ENCODE peak calls at places on chromosomes 5 and 9, in five cellular contexts. A is heart right ventricle; C is body of pancreas; K is CD4-positive, CD25-positive, alpha-beta regulatory T cell; D is PC-3. B is an unnamed sample. For H3K27me3, the result is how much of the 10 kb centered on the place peaks cover.

GRCh38 chr9:27408523-27408922 is 111.6 kb upstream of the EQTN start:
- ATAC-seq in A (no peak), C (no peak), K (no peak), D (peak), B (no peak)

GRCh38 chr5:472076-472655 is 29.2 kb downstream of the EXOC3 start:
- ATAC-seq in A (peak), C (peak), K (peak), D (peak), B (peak)

GRCh38 chr9:79115176-79115575 is 456.6 kb upstream of the TLE4 start:
- ATAC-seq in A (no peak), C (no peak), K (no peak), D (no peak), B (no peak)

GRCh38 chr9:68808481-68808880 is 103.4 kb downstream of the PIP5K1B start:
- ATAC-seq in A (no peak), C (no peak), K (no peak), D (no peak), B (no peak)

GRCh38 chr5:148586796-148587195 is 67.5 kb downstream of the HTR4 start:
- ATAC-seq in A (no peak), C (no peak), K (no peak), D (no peak), B (no peak)

GRCh38 chr9:134781895-134782294 is 98.7 kb upstream of the FCN2 start:
- ATAC-seq in A (no peak), C (no peak), K (no peak), D (no peak), B (no peak)

GRCh38 chr5:114977979-114978573 is 191.6 kb downstream of the TRIM36 start:
- ATAC-seq in A (no peak), C (no peak), K (no peak), D (no peak), B (no peak)

GRCh38 chr9:88322906-88323566 is 65.2 kb upstream of the SPIN1 start:
- ATAC-seq in A (no peak), C (no peak), K (peak), D (no peak), B (no peak)

GRCh38 chr9:129617167-129617566 is 3.7 kb downstream of the C9orf50 start:
- ATAC-seq in A (no peak), C (no peak), K (no peak), D (peak), B (no peak)

GRCh38 chr5:37034955-37035354 is 158.4 kb downstream of the NIPBL start:
- ATAC-seq in A (no peak), C (no peak), K (no peak), D (no peak), B (no peak)

GRCh38 chr5:1109542-1110259 is 2.2 kb downstream of the SLC12A7 start:
- ATAC-seq in A (no peak), C (no peak), K (no peak), D (no peak), B (no peak)

GRCh38 chr5:178796165-178796945 is 63.4 kb upstream of the ZNF354B start:
- ATAC-seq in A (no peak), C (no peak), K (no peak), D (no peak), B (no peak)

GRCh38 chr9:129027224-129027684 is 877 bp downstream of the SH3GLB2 start:
- ATAC-seq in A (no peak), C (no peak), K (no peak), D (no peak), B (no peak)

DNA sequence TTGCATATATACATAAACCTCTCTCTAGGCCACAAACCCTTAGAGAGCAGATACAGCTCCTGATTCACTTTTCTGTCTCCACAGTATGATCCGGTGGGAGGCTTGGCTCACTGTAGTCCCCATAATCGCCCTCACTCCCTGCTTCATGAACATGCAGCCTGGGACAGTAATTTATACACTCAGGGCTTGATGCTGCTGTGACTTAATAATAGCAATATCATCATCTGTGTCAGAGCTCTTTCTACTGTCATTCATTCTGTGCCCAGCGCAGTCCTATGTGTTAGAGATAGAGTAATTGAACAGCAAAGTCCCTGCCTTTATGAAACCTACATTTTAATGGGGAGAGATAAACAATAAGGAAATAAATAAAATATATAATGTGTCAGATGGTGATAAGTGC is 2.7 kb upstream of the HEMGN start:
- ATAC-seq in A (no peak), C (no peak), K (no peak), D (no peak), B (no peak)
- H3K27me3 ChIP-seq in A (under half), C (under half), K (under half), D (under half), B (under half)

DNA sequence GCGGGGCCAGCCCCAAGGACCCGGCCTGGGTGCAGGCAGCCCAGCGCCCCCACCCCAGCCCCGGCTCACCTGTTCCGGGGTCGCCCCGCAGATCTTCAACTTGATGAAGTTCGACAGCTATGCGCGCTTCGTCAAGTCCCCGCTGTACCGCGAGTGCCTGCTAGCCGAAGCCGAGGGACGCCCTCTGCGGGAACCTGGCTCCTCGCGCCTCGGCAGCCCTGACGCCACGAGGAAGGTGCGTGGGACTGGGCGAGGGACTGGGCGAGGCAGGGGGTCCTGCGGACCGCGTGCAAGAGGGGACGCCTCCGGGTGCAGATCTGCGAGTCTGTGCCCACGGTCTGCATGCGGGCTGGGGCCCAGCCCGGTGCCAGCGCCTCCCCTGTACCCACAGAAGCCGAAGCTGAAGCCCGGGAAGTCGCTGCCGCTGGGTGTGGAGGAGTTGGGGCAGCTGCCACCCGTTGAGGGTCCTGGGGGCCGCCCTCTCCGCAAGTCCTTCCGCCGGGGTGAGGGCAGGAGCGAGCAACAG is 9.7 kb downstream of the RGS14 start:
- ATAC-seq in A (no peak), C (no peak), K (no peak), D (no peak), B (peak)
- H3K4me3 ChIP-seq in A (peak), C (no peak), K (no peak), D (no peak), B (peak)

GRCh38 chr5:107516452-107517184 is 154.1 kb downstream of the EFNA5 start:
- ATAC-seq in A (no peak), C (no peak), K (no peak), D (no peak), B (no peak)

GRCh38 chr5:107513337-107514125 is 157.2 kb downstream of the EFNA5 start:
- ATAC-seq in A (no peak), C (no peak), K (no peak), D (no peak), B (no peak)

GRCh38 chr5:107517185-107517868 is 153.4 kb downstream of the EFNA5 start:
- ATAC-seq in A (peak), C (no peak), K (no peak), D (no peak), B (no peak)

GRCh38 chr5:107514305-107514704 is 156.4 kb downstream of the EFNA5 start:
- ATAC-seq in A (no peak), C (no peak), K (no peak), D (no peak), B (no peak)

GRCh38 chr5:107515521-107515920 is 155.2 kb downstream of the EFNA5 start:
- ATAC-seq in A (no peak), C (no peak), K (no peak), D (no peak), B (no peak)
- H3K27me3 ChIP-seq in A (under half), C (under half), K (under half), D (under half), B (under half)

GRCh38 chr5:56126487-56127179 is 106.5 kb downstream of the ANKRD55 start:
- ATAC-seq in A (no peak), C (no peak), K (no peak), D (no peak), B (no peak)

GRCh38 chr5:56128166-56128565 is 105.0 kb downstream of the ANKRD55 start:
- ATAC-seq in A (no peak), C (no peak), K (no peak), D (no peak), B (no peak)

GRCh38 chr5:56124885-56125250 is 108.3 kb downstream of the ANKRD55 start:
- ATAC-seq in A (no peak), C (no peak), K (no peak), D (no peak), B (no peak)

GRCh38 chr5:56119050-56119449 is 114.1 kb downstream of the ANKRD55 start:
- ATAC-seq in A (no peak), C (no peak), K (no peak), D (no peak), B (no peak)

GRCh38 chr5:56123531-56124243 is 109.4 kb downstream of the ANKRD55 start:
- ATAC-seq in A (peak), C (peak), K (no peak), D (peak), B (peak)
- H3K4me3 ChIP-seq in A (no peak), C (no peak), K (no peak), D (no peak), B (no peak)

GRCh38 chr9:130930132-130930803 is 8.8 kb downstream of the FIBCD1 start:
- ATAC-seq in A (no peak), C (no peak), K (no peak), D (no peak), B (no peak)
- H3K27me3 ChIP-seq in A (under half), C (under half), K (under half), D (under half), B (under half)

GRCh38 chr5:50653946-50654345 is 12.5 kb upstream of the PARP8 start:
- ATAC-seq in A (peak), C (no peak), K (peak), D (no peak), B (no peak)
- H3K4me3 ChIP-seq in A (no peak), C (no peak), K (no peak), D (no peak), B (no peak)

GRCh38 chr5:176697929-176698520 is 50.7 kb downstream of the TSPAN17 start:
- ATAC-seq in A (no peak), C (no peak), K (no peak), D (no peak), B (no peak)
- H3K27me3 ChIP-seq in A (half or more), C (under half), K (under half), D (under half), B (half or more)

GRCh38 chr5:87195104-87195581 is 72.5 kb upstream of the RASA1 start:
- ATAC-seq in A (no peak), C (no peak), K (no peak), D (peak), B (no peak)

GRCh38 chr5:87191645-87192044 is 76.0 kb upstream of the RASA1 start:
- ATAC-seq in A (no peak), C (no peak), K (no peak), D (no peak), B (no peak)

GRCh38 chr5:87190687-87191086 is 77.0 kb upstream of the RASA1 start:
- ATAC-seq in A (no peak), C (no peak), K (no peak), D (no peak), B (no peak)

GRCh38 chr5:87190041-87190440 is 77.6 kb upstream of the RASA1 start:
- ATAC-seq in A (no peak), C (no peak), K (no peak), D (peak), B (no peak)

GRCh38 chr5:87195616-87196015 is 72.1 kb upstream of the RASA1 start:
- ATAC-seq in A (no peak), C (no peak), K (no peak), D (peak), B (no peak)
- H3K4me3 ChIP-seq in A (no peak), C (no peak), K (no peak), D (no peak), B (no peak)

B was measured in gastroesophageal sphincter.